ENCODE peak calls at places on chromosomes 6 and 20, in six cellular contexts. I, U, S, F, N and T are unnamed samples. For H3K4me1, the result is how much of the 10 kb centered on the place peaks cover.

GRCh38 chr6:105596284-105596755 is 193.4 kb upstream of the PREP start:
- DNase-seq in I (peak), U (no peak), S (peak), F (no peak), N (no peak), T (no peak)

GRCh38 chr6:88982720-88983119 is 19.3 kb upstream of the RNGTT start:
- DNase-seq in I (peak), U (peak), S (peak), F (peak), N (no peak), T (no peak)

GRCh38 chr20:9200620-9201019 is 131.7 kb downstream of the PLCB4 start:
- DNase-seq in I (peak), U (no peak), S (peak), F (no peak), N (no peak), T (no peak)

GRCh38 chr6:53043626-53044025 is 21.6 kb upstream of the FBXO9 start:
- DNase-seq in I (peak), U (no peak), S (peak), F (no peak), N (no peak), T (no peak)

GRCh38 chr6:34249469-34250370 is 914 bp upstream of the SMIM29 start:
- DNase-seq in I (peak), U (no peak), S (no peak), F (no peak), N (no peak), T (no peak)

GRCh38 chr6:85771455-85771854 is 128.8 kb upstream of the SYNCRIP start:
- DNase-seq in I (no peak), U (no peak), S (no peak), F (no peak), N (no peak), T (no peak)

GRCh38 chr6:142635130-142635529 is 309.8 kb downstream of the HIVEP2 start:
- DNase-seq in I (peak), U (no peak), S (peak), F (no peak), N (no peak), T (no peak)

GRCh38 chr20:21936720-21937380 is 231.4 kb downstream of the PAX1 start:
- DNase-seq in I (no peak), U (no peak), S (peak), F (no peak), N (no peak), T (no peak)

DNA sequence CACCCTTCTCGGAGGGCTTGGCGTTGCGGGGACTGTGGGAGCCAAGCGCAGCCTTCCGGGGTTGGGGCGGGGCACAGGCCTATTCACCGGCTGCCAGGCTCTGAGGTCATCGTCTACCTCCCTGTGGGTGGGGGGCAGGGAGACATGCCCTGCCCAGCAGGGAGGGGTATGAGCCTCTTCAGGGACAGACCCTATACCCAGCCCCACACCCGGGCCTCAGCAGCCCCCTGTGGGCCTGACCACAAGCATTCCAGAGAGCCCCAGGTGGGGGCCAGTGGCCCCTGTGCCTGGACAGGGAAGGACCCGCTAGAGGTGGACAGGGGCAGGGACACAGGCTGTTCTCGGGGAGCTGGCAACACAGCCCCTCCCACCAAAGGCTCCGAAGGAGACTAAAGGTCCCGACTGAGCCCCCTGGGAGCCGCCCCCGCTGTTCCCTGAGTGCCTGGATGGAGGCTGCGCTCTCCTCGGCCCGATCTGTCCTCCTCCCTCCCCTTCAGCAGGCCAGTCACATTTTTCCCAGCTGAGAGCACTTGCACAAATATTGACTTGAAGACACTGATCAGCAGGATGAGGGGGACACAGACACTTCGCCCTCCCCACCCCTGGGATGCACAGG is 11.5 kb downstream of the LAMA5 start:
- DNase-seq in I (no peak), U (peak), S (peak), F (no peak), N (no peak), T (no peak)
- H3K4me1 ChIP-seq in I (under half), U (half or more), S (under half), F (under half), N (under half), T (under half)

GRCh38 chr20:33909331-33909921 is 84.3 kb upstream of the RALY start:
- DNase-seq in I (peak), U (no peak), S (peak), F (no peak), N (peak), T (no peak)
- H3K4me1 ChIP-seq in I (under half), U (under half), S (under half), F (under half), N (under half), T (under half)

GRCh38 chr6:3535716-3536435 is 79.0 kb upstream of the SLC22A23 start:
- DNase-seq in I (peak), U (no peak), S (no peak), F (no peak), N (peak), T (no peak)
- H3K4me1 ChIP-seq in I (under half), U (under half), S (under half), F (under half), N (under half), T (under half)

GRCh38 chr20:51540585-51540984 is 1.9 kb downstream of the NFATC2 start:
- DNase-seq in I (no peak), U (no peak), S (no peak), F (no peak), N (no peak), T (no peak)
- H3K4me1 ChIP-seq in I (under half), U (under half), S (under half), F (half or more), N (under half), T (half or more)

GRCh38 chr6:41967312-41968287 is 26.0 kb upstream of the CCND3 start:
- DNase-seq in I (peak), U (peak), S (peak), F (no peak), N (peak), T (no peak)
- H3K4me1 ChIP-seq in I (under half), U (under half), S (under half), F (half or more), N (under half), T (half or more)

DNA sequence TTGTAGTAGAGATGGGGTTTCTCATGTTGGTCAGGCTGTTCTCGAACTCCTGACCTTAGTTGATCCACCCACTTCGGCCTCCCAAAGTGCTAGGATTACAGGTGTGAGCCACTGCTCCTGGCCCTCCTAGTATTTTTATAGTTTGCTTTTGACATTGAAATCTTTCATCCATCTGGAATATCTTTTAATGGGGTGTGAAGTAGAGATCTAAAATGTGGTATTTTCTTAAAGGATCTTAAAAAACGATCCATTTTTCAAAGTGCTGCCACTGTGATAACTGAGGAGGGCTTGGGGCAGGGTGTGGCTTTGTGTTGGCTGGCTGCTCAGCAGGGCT is 23.1 kb downstream of the CDS2 start:
- DNase-seq in I (no peak), U (no peak), S (no peak), F (no peak), N (no peak), T (no peak)
- H3K4me1 ChIP-seq in I (under half), U (half or more), S (under half), F (under half), N (under half), T (under half)

DNA sequence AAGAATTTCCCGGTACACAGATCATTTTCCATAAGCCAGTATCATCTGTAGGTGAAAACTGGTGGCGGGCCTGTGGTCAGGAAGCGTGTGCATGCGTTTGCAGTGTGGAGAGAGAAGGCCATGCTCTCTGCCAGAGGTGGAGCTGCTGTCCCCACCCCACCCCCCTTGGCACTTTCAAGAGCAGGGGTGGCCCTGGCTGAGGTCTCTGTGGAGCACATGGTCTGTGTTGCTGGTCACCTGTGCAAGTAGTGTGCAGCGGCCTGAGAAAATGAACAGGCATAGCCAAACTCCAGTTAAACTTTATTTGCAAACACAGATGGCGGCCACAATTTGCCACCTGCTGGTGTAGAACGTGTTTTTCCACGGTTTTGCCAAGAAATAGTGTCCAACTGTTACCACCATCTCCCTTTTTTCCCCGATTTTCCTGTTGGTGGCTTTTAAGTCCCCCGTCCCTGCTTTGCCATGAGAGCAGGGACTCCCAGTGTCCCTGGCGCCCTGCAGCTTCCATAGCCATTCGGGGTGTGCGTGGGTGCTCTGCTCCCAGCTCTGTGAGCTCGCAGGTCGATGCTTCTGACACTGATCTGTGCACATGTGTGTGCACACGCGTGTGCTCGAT is 2.5 kb downstream of the ADRM1 start:
- DNase-seq in I (no peak), U (no peak), S (peak), F (no peak), N (no peak), T (no peak)
- H3K4me1 ChIP-seq in I (under half), U (under half), S (under half), F (under half), N (under half), T (under half)